ENCODE peak calls at places on chromosomes 1 and 21, in four cellular contexts. E is NCI-H2171 treated with DMSO at 0.1 percent for 48 hours, G is endothelial cell, F is iPS-NIHi11. O is an unnamed sample.
A peak's percentile ranks its signal among the peaks of the same experiment; 100 is the strongest.

GRCh38 chr1:153941826-153942725 is 4.4 kb downstream of the DENND4B start:
- DNase-seq in E (no peak), G (no peak), F (no peak), O (no peak)

GRCh38 chr21:44300262-44300959 is 558 bp downstream of the PFKL start:
- DNase-seq in E (no peak), G (peak; percentile 57), F (peak; percentile 82), O (peak; percentile 61)

GRCh38 chr1:1910651-1911389 is 4.2 kb upstream of the CALML6 start:
- DNase-seq in E (no peak), G (no peak), F (no peak), O (no peak)

GRCh38 chr1:119987689-119988088 is 81.8 kb downstream of the NOTCH2 start:
- DNase-seq in E (no peak), G (no peak), F (no peak), O (no peak)

GRCh38 chr1:35726814-35727433 is 8.2 kb upstream of the C1orf216 start:
- DNase-seq in E (peak; percentile 73), G (peak; percentile 55), F (peak; percentile 82), O (peak; percentile 87)

GRCh38 chr1:21736876-21737275 is 46.1 kb downstream of the USP48 start:
- DNase-seq in E (no peak), G (no peak), F (no peak), O (no peak)

GRCh38 chr1:213693864-213694263 is 293.9 kb upstream of the PROX1 start:
- DNase-seq in E (no peak), G (no peak), F (no peak), O (no peak)

GRCh38 chr1:17010601-17011438 is 908 bp downstream of the ATP13A2 start:
- DNase-seq in E (peak; percentile 46), G (peak; percentile 47), F (no peak), O (no peak)

GRCh38 chr1:39701092-39701460 is 9.8 kb upstream of the HPCAL4 start:
- DNase-seq in E (no peak), G (no peak), F (no peak), O (peak; percentile 72)

GRCh38 chr1:15797614-15798390 is 9.6 kb downstream of the UQCRHL start:
- DNase-seq in E (no peak), G (no peak), F (no peak), O (no peak)

GRCh38 chr1:48793863-48794262 is 17.2 kb upstream of the BEND5 start:
- DNase-seq in E (no peak), G (no peak), F (no peak), O (peak; percentile 17)

GRCh38 chr21:31011412-31011811 is 26.9 kb downstream of the KRTAP19-8 start:
- DNase-seq in E (no peak), G (no peak), F (no peak), O (no peak)

GRCh38 chr1:210072129-210072528 is 134.1 kb downstream of the SYT14 start:
- DNase-seq in E (no peak), G (no peak), F (no peak), O (no peak)

GRCh38 chr1:216923601-216924000 is 200.4 kb upstream of the ESRRG start:
- DNase-seq in E (no peak), G (no peak), F (no peak), O (no peak)

GRCh38 chr1:233242827-233243483 is 52.6 kb downstream of the PCNX2 start:
- DNase-seq in E (no peak), G (no peak), F (peak; percentile 11), O (no peak)

GRCh38 chr1:58584082-58584895 is 7.2 kb upstream of the TACSTD2 start:
- DNase-seq in E (no peak), G (no peak), F (no peak), O (peak; percentile 26)

GRCh38 chr21:44846485-44847260 is 26.8 kb downstream of the PTTG1IP start:
- DNase-seq in E (no peak), G (no peak), F (no peak), O (no peak)

GRCh38 chr1:8873506-8874229 is 4.8 kb downstream of the ENO1 start:
- DNase-seq in E (no peak), G (peak; percentile 50), F (peak; percentile 73), O (peak; percentile 83)

GRCh38 chr1:11918779-11919519 is 7.3 kb downstream of the KIAA2013 start:
- DNase-seq in E (no peak), G (no peak), F (no peak), O (no peak)

GRCh38 chr1:65265296-65266271 is 43.8 kb upstream of the DNAJC6 start:
- DNase-seq in E (peak; percentile 91), G (peak; percentile 58), F (peak; percentile 82), O (peak; percentile 95)

GRCh38 chr1:26828352-26829093 is 2.0 kb downstream of the ZDHHC18 start:
- DNase-seq in E (no peak), G (no peak), F (no peak), O (no peak)

GRCh38 chr1:97277891-97278662 is 556.5 kb downstream of the PTBP2 start:
- DNase-seq in E (no peak), G (no peak), F (no peak), O (no peak)

GRCh38 chr1:228411121-228411520 is 4.5 kb upstream of the TRIM11 start:
- DNase-seq in E (no peak), G (no peak), F (no peak), O (no peak)

GRCh38 chr1:214566158-214567104 is 15.0 kb upstream of the PTPN14 start:
- DNase-seq in E (no peak), G (no peak), F (no peak), O (no peak)

GRCh38 chr1:87170151-87170550 is 158.5 kb upstream of the LMO4 start:
- DNase-seq in E (no peak), G (no peak), F (no peak), O (no peak)

GRCh38 chr1:91744973-91745648 is 140.8 kb downstream of the TGFBR3 start:
- DNase-seq in E (no peak), G (no peak), F (no peak), O (no peak)

GRCh38 chr1:232066521-232066920 is 439.9 kb downstream of the DISC1 start:
- DNase-seq in E (peak; percentile 76), G (no peak), F (no peak), O (no peak)

GRCh38 chr1:212621830-212622315 is 13.3 kb downstream of the ATF3 start:
- DNase-seq in E (no peak), G (no peak), F (no peak), O (no peak)

GRCh38 chr1:248825909-248826760 is at the start of gene SH3BP5L:
- DNase-seq in E (peak; percentile 97), G (peak; percentile 84), F (peak; percentile 100), O (peak; percentile 97)

GRCh38 chr21:37452222-37452621 is 85.6 kb downstream of the DYRK1A start:
- DNase-seq in E (no peak), G (no peak), F (no peak), O (no peak)

GRCh38 chr1:167291539-167292195 is 71.0 kb downstream of the POU2F1 start:
- DNase-seq in E (no peak), G (no peak), F (no peak), O (no peak)

GRCh38 chr1:167746013-167746672 is 24.4 kb downstream of the MPZL1 start:
- DNase-seq in E (no peak), G (no peak), F (no peak), O (no peak)

GRCh38 chr1:214952648-214953047 is 129.9 kb upstream of the KCNK2 start:
- DNase-seq in E (peak; percentile 42), G (no peak), F (peak; percentile 31), O (peak; percentile 85)

GRCh38 chr1:81513796-81514354 is 286.9 kb upstream of the ADGRL2 start:
- DNase-seq in E (no peak), G (no peak), F (no peak), O (no peak)